ENCODE peak calls at places on chromosomes 12 and 14, in six cellular contexts. G is fibroblast of the aortic adventitia, C is HCT116, R is heart left ventricle, D is sigmoid colon, F is PC-3. I is an unnamed sample.

GRCh38 chr12:9673404-9674225 is 4.1 kb downstream of the CLEC2D start:
- DNase-seq in C (peak; percentile 51), F (peak; percentile 80), D (peak; percentile 64), G (peak; percentile 93), R (peak; percentile 76), I (peak; percentile 93)

GRCh38 chr12:2679068-2679815 is 115.5 kb upstream of the FKBP4 start:
- DNase-seq in C (no peak), F (no peak), G (no peak), R (no peak), D (no peak), I (no peak)

GRCh38 chr14:34138175-34138574 is 187.3 kb upstream of the EGLN3 start:
- DNase-seq in D (no peak), C (no peak), F (no peak), R (no peak), G (no peak), I (no peak)

GRCh38 chr14:64232944-64233343 is 61.2 kb downstream of the ESR2 start:
- DNase-seq in R (no peak), C (no peak), D (no peak), F (no peak), G (no peak), I (no peak)

GRCh38 chr14:55562135-55562534 is 17.9 kb upstream of the KTN1 start:
- DNase-seq in G (no peak), D (no peak), C (no peak), R (no peak), F (no peak), I (no peak)

GRCh38 chr14:51394391-51394790 is 154.3 kb downstream of the TMX1 start:
- DNase-seq in F (no peak), D (no peak), G (peak; percentile 60), C (no peak), R (no peak), I (no peak)

GRCh38 chr12:12505544-12506501 is 56.8 kb downstream of the DUSP16 start:
- DNase-seq in R (no peak), C (no peak), D (no peak), F (no peak), G (peak; percentile 76), I (peak; percentile 47)

GRCh38 chr12:2064078-2064507 is 11.3 kb downstream of the CACNA1C start:
- DNase-seq in G (peak; percentile 67), R (no peak), C (no peak), F (no peak), D (no peak), I (peak; percentile 35)

GRCh38 chr12:39070775-39071174 is 165.4 kb upstream of the CPNE8 start:
- DNase-seq in G (no peak), D (no peak), R (no peak), C (no peak), F (peak; percentile 85), I (no peak)

GRCh38 chr12:3139760-3140159 is 62.6 kb downstream of the TSPAN9 start:
- DNase-seq in G (no peak), F (no peak), D (no peak), C (no peak), R (no peak), I (no peak)

GRCh38 chr14:99541677-99542470 is 60.7 kb downstream of the CCNK start:
- DNase-seq in G (no peak), D (no peak), R (no peak), F (peak; percentile 37), C (no peak), I (no peak)

GRCh38 chr14:99520571-99521081 is 39.4 kb downstream of the CCNK start:
- DNase-seq in C (no peak), F (no peak), G (no peak), D (peak; percentile 56), R (peak; percentile 19), I (no peak)

GRCh38 chr12:13102481-13103195 is 829 bp downstream of the GSG1 start:
- DNase-seq in R (no peak), C (no peak), F (no peak), D (no peak), G (peak; percentile 58), I (peak; percentile 44)

GRCh38 chr14:104086210-104086660 is 735 bp downstream of the ASPG start:
- DNase-seq in G (no peak), C (no peak), R (peak; percentile 34), D (no peak), F (no peak), I (no peak)

GRCh38 chr14:71629765-71630502 is 302.3 kb upstream of the RGS6 start:
- DNase-seq in C (no peak), D (no peak), F (peak; percentile 34), R (no peak), G (peak; percentile 36), I (peak; percentile 29)

GRCh38 chr12:57444744-57445143 is 10.2 kb downstream of the INHBC start:
- DNase-seq in G (no peak), R (no peak), C (no peak), F (no peak), D (no peak), I (no peak)

GRCh38 chr12:112303799-112304198 is 78.4 kb downstream of the HECTD4 start:
- DNase-seq in R (no peak), D (no peak), F (no peak), C (no peak), G (no peak), I (no peak)

GRCh38 chr12:128449146-128449894 is 182.3 kb downstream of the TMEM132C start:
- DNase-seq in D (no peak), R (no peak), G (no peak), C (no peak), F (peak; percentile 57), I (no peak)

GRCh38 chr14:68564826-68565760 is 227.8 kb downstream of the ZFP36L1 start:
- DNase-seq in C (no peak), F (peak; percentile 56), R (no peak), D (no peak), G (peak; percentile 53), I (peak; percentile 40)

GRCh38 chr12:89945123-89945522 is 236.5 kb upstream of the ATP2B1 start:
- DNase-seq in F (no peak), C (no peak), G (no peak), D (no peak), R (no peak), I (no peak)

GRCh38 chr14:65224799-65225198 is 122.5 kb upstream of the MAX start:
- DNase-seq in F (peak; percentile 29), R (no peak), G (peak; percentile 57), C (no peak), D (no peak), I (peak; percentile 48)

GRCh38 chr12:102722147-102722546 is 194.9 kb downstream of the PAH start:
- DNase-seq in C (no peak), R (no peak), F (no peak), G (no peak), D (no peak), I (no peak)

GRCh38 chr12:575129-575502 is 88.1 kb downstream of the NINJ2 start:
- DNase-seq in F (no peak), C (no peak), R (peak; percentile 53), G (no peak), D (peak; percentile 59), I (no peak)

GRCh38 chr14:22479132-22479531 is 109.9 kb downstream of the DAD1 start:
- DNase-seq in F (no peak), R (no peak), C (no peak), G (no peak), D (no peak), I (no peak)

GRCh38 chr14:69999246-69999645 is 120.0 kb downstream of the SMOC1 start:
- DNase-seq in R (no peak), D (no peak), F (peak; percentile 66), G (peak; percentile 53), C (no peak), I (peak; percentile 79)

GRCh38 chr12:93441111-93441616 is 583 bp downstream of the UBE2N start:
- DNase-seq in F (peak; percentile 12), R (peak; percentile 42), C (no peak), G (no peak), D (no peak), I (no peak)

GRCh38 chr12:88501976-88502938 is 78.0 kb downstream of the KITLG start:
- DNase-seq in R (no peak), G (peak; percentile 53), F (peak; percentile 67), D (no peak), C (no peak), I (peak; percentile 23)

GRCh38 chr12:6828671-6829531 is 694 bp downstream of the P3H3 start:
- DNase-seq in G (peak; percentile 51), C (no peak), F (no peak), R (peak; percentile 36), D (peak; percentile 84), I (peak; percentile 45)

GRCh38 chr14:54719406-54719805 is 152.5 kb downstream of the SAMD4A start:
- DNase-seq in C (no peak), G (no peak), F (no peak), D (no peak), R (no peak), I (no peak)

GRCh38 chr12:94623161-94623920 is 27.0 kb downstream of the TMCC3 start:
- DNase-seq in C (no peak), D (no peak), F (no peak), G (no peak), R (no peak), I (no peak)

GRCh38 chr12:94618995-94619695 is 31.2 kb downstream of the TMCC3 start:
- DNase-seq in F (peak; percentile 98), R (no peak), G (peak; percentile 82), C (peak; percentile 63), D (no peak), I (peak; percentile 75)

GRCh38 chr12:94620611-94621010 is 29.7 kb downstream of the TMCC3 start:
- DNase-seq in D (no peak), C (no peak), R (no peak), G (no peak), F (no peak), I (no peak)

GRCh38 chr12:94622475-94622874 is 27.9 kb downstream of the TMCC3 start:
- DNase-seq in F (peak; percentile 51), C (no peak), R (no peak), D (no peak), G (peak; percentile 66), I (peak; percentile 47)

GRCh38 chr12:94621662-94622359 is 28.5 kb downstream of the TMCC3 start:
- DNase-seq in C (no peak), F (peak; percentile 84), D (no peak), R (no peak), G (peak; percentile 32), I (peak; percentile 23)
- H3K4me3 ChIP-seq in C (peak overlapping the region; percentile 4), F (peak overlapping the region; percentile 65), D (peak overlapping the region; percentile 19), R (peak overlapping the region; percentile 35), G (peak overlapping the region; percentile 22), I (peak overlapping the region; percentile 41)

DNA sequence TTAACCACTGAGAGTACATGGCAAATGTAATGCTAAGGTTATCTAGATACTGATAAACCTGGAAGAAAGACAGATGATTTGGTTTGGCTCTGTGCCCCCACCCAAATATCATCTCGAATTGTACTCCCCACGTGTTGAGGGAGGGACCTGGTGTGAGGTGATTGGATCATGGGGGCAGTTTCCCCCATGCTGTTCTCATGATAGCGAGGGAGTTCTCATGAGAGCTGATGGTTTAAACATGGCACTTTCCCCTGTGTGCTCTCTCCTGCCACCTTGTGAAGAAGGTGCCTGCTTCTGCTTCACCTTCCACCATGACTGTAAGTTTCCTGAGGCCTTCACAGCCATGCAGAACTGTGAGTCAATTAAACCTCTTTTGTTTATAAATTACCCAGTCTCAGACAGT is 14.2 kb downstream of the NOXRED1 start:
- DNase-seq in D (no peak), G (peak; percentile 9), C (peak; percentile 21), F (peak; percentile 41), R (no peak), I (peak; percentile 48)
- TF ChIP-seq CTCF in D (no peak), G (peak; percentile 28), C (peak; percentile 22), F (peak; percentile 54), R (no peak), I (peak; percentile 43)

GRCh38 chr12:49945394-49946080 is 5.0 kb upstream of the AQP2 start:
- DNase-seq in C (peak; percentile 62), D (peak; percentile 88), F (peak; percentile 84), G (peak; percentile 69), R (peak; percentile 89), I (peak; percentile 80)
- H3K4me3 ChIP-seq in C (no peak overlapping the region), D (peak overlapping the region; percentile 34), F (no peak overlapping the region), G (peak overlapping the region; percentile 36), R (peak overlapping the region; percentile 51), I (peak overlapping the region; percentile 24)

GRCh38 chr14:81625343-81625742 is 91.7 kb upstream of the SEL1L start:
- DNase-seq in D (no peak), R (no peak), G (no peak), F (peak; percentile 55), C (peak; percentile 15), I (peak; percentile 4)
- TF ChIP-seq CTCF in D (no peak), R (peak; percentile 51), G (no peak), F (peak; percentile 72), C (peak; percentile 19), I (no peak)